ENCODE peak calls at places on chromosomes 13 and 19, in four cellular contexts. One of them, this sample, is unnamed.

GRCh38 chr13:96100457-96101220 is 10.7 kb downstream of the HS6ST3 start:
- DNase-seq in stomach: no peak
- DNase-seq in pancreas: no peak
- DNase-seq in A549: no peak
- DNase-seq in this sample: no peak

GRCh38 chr19:1445932-1446712 is 3.8 kb upstream of the APC2 start:
- DNase-seq in stomach: no peak
- DNase-seq in pancreas: no peak
- DNase-seq in A549: peak
- DNase-seq in this sample: no peak

GRCh38 chr19:12052057-12052570 is 647 bp downstream of the ZNF878 start:
- DNase-seq in stomach: no peak
- DNase-seq in pancreas: no peak
- DNase-seq in A549: no peak
- DNase-seq in this sample: no peak

GRCh38 chr19:57632987-57633831 is at the start of gene ZNF211:
- DNase-seq in stomach: peak
- DNase-seq in pancreas: peak
- DNase-seq in A549: peak
- DNase-seq in this sample: peak

GRCh38 chr19:34881982-34882381 is 44.7 kb upstream of the ZNF30 start:
- DNase-seq in stomach: no peak
- DNase-seq in pancreas: no peak
- DNase-seq in A549: no peak
- DNase-seq in this sample: no peak

GRCh38 chr13:89763011-89763410 is 1584.5 kb upstream of the MIR17HG start:
- DNase-seq in stomach: no peak
- DNase-seq in pancreas: no peak
- DNase-seq in A549: no peak
- DNase-seq in this sample: no peak

GRCh38 chr13:21138561-21138960 is 37.8 kb downstream of the SKA3 start:
- DNase-seq in stomach: no peak
- DNase-seq in pancreas: no peak
- DNase-seq in A549: no peak
- DNase-seq in this sample: no peak

GRCh38 chr19:5343848-5344247 is 3.2 kb upstream of the PTPRS start:
- DNase-seq in stomach: no peak
- DNase-seq in pancreas: no peak
- DNase-seq in A549: no peak
- DNase-seq in this sample: no peak

GRCh38 chr19:51327066-51327985 is 14.6 kb downstream of the VSIG10L start:
- DNase-seq in stomach: peak
- DNase-seq in pancreas: no peak
- DNase-seq in A549: peak
- DNase-seq in this sample: no peak

GRCh38 chr19:28372800-28373199 is 840.2 kb downstream of the UQCRFS1 start:
- DNase-seq in stomach: no peak
- DNase-seq in pancreas: no peak
- DNase-seq in A549: no peak
- DNase-seq in this sample: no peak

GRCh38 chr19:5627395-5627904 is 4.6 kb downstream of the SAFB start:
- DNase-seq in stomach: peak
- DNase-seq in pancreas: no peak
- DNase-seq in A549: no peak
- DNase-seq in this sample: peak

GRCh38 chr13:68984688-68985319 is 1122.8 kb upstream of the ATXN8OS start:
- DNase-seq in stomach: no peak
- DNase-seq in pancreas: no peak
- DNase-seq in A549: no peak
- DNase-seq in this sample: peak

GRCh38 chr19:39409886-39410619 is 2.4 kb upstream of the PLEKHG2 start:
- DNase-seq in stomach: peak
- DNase-seq in pancreas: peak
- DNase-seq in A549: peak
- DNase-seq in this sample: peak

GRCh38 chr13:111390522-111391270 is 70.3 kb downstream of the TEX29 start:
- DNase-seq in stomach: peak
- DNase-seq in pancreas: no peak
- DNase-seq in A549: no peak
- DNase-seq in this sample: no peak

GRCh38 chr13:110644892-110645521 is 29.7 kb downstream of the NAXD start:
- DNase-seq in stomach: peak
- DNase-seq in pancreas: peak
- DNase-seq in A549: peak
- DNase-seq in this sample: peak

GRCh38 chr19:50197348-50197747 is 6.1 kb upstream of the MYH14 start:
- DNase-seq in stomach: no peak
- DNase-seq in pancreas: no peak
- DNase-seq in A549: no peak
- DNase-seq in this sample: no peak

GRCh38 chr19:9850235-9850959 is 15.3 kb downstream of the PIN1 start:
- DNase-seq in stomach: no peak
- DNase-seq in pancreas: no peak
- DNase-seq in A549: no peak
- DNase-seq in this sample: no peak

GRCh38 chr13:40469581-40470282 is 196.7 kb downstream of the FOXO1 start:
- DNase-seq in stomach: no peak
- DNase-seq in pancreas: no peak
- DNase-seq in A549: no peak
- DNase-seq in this sample: no peak

GRCh38 chr13:26017932-26018690 is 33.7 kb downstream of the SHISA2 start:
- DNase-seq in stomach: no peak
- DNase-seq in pancreas: no peak
- DNase-seq in A549: no peak
- DNase-seq in this sample: no peak
- H3K27ac ChIP-seq in stomach: peak
- H3K27ac ChIP-seq in pancreas: no peak
- H3K27ac ChIP-seq in A549: no peak
- H3K27ac ChIP-seq in this sample: no peak

DNA sequence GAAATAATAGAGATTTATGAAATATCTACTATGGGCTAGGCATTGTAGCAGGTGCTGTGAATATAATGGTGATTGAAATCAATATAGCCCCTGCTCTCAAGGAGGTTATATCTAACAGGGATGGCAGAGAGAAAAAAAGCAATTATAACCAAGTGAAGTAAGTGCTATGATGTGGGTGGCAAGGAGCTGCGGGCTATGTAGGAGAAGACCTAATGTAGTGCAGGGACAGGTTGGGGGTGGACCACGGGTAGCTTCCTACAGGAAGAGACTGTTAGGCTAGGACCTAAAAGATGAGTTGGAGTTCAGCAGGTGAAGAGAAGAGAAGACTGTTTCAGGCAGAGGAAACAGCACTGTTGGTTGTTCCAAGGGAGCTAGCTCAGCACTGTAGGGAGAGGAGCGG is 311.0 kb downstream of the KCNRG start:
- DNase-seq in stomach: no peak
- DNase-seq in pancreas: no peak
- DNase-seq in A549: no peak
- DNase-seq in this sample: no peak
- H3K27ac ChIP-seq in stomach: no peak
- H3K27ac ChIP-seq in pancreas: no peak
- H3K27ac ChIP-seq in A549: no peak
- H3K27ac ChIP-seq in this sample: no peak

DNA sequence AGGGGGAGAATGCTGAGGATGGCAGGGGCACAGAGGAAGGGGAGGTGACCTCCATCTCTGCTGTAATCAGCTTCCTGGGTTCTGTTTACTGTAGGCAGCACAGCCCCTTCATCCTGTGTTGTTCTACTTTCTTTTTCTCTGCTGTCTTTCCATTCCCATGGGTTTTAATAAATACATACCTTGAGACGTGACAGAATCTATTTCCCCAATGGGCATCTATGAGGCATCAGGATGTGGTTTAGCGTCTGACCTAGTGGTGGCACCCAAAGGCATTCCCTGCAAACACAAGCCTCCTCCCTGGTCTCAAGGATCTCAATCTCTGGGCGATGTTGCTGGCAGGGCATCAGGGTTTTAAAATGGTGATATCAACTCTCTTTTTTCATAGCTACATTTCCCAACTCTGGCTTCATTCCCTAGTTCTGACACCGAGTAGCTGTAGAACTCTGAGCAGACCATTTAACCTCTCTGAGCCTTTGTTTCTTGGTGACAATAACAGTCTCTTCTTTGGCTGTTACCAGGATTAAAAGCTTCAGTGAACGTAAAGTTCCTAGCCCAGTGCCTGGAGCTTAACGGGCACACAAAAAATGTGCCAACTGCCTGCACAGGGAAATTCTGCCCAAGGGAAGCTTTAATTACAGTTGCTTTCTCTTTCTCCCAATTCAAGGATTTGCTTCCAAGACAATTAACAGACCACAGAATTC is 60.9 kb downstream of the ALOX5AP start:
- DNase-seq in stomach: no peak
- DNase-seq in pancreas: no peak
- DNase-seq in A549: peak
- DNase-seq in this sample: no peak
- H3K27ac ChIP-seq in stomach: no peak
- H3K27ac ChIP-seq in pancreas: no peak
- H3K27ac ChIP-seq in A549: peak
- H3K27ac ChIP-seq in this sample: no peak

GRCh38 chr19:15317392-15318011 is 14.8 kb downstream of the BRD4 start:
- DNase-seq in stomach: no peak
- DNase-seq in pancreas: no peak
- DNase-seq in A549: no peak
- DNase-seq in this sample: no peak
- H3K27ac ChIP-seq in stomach: no peak
- H3K27ac ChIP-seq in pancreas: no peak
- H3K27ac ChIP-seq in A549: no peak
- H3K27ac ChIP-seq in this sample: peak

DNA sequence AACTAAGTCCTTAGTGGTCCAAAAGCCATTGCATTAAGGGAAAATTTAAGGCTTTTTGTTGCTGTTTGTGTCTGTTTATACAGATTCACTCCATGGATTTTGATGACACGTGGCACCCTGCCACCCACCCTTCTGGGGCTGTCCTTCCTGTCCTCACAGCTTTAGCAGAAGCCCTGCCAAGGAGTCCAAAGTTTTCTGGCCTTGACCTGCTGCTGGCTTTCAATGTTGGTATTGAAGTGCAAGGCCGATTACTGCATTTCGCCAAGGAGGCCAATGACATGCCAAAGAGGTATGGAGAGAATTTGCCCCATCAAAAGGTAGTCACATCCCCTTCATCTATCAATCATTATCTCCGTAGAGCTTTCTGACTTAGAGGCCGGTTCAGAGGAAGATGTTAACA is 6.9 kb downstream of the ACOD1 start:
- DNase-seq in stomach: no peak
- DNase-seq in pancreas: no peak
- DNase-seq in A549: no peak
- DNase-seq in this sample: no peak
- H3K27ac ChIP-seq in stomach: no peak
- H3K27ac ChIP-seq in pancreas: no peak
- H3K27ac ChIP-seq in A549: no peak
- H3K27ac ChIP-seq in this sample: no peak

GRCh38 chr19:15253076-15253475 is 20.8 kb upstream of the EPHX3 start:
- DNase-seq in stomach: no peak
- DNase-seq in pancreas: no peak
- DNase-seq in A549: no peak
- DNase-seq in this sample: no peak
- H3K27ac ChIP-seq in stomach: peak
- H3K27ac ChIP-seq in pancreas: no peak
- H3K27ac ChIP-seq in A549: no peak
- H3K27ac ChIP-seq in this sample: peak

GRCh38 chr19:7932930-7933300 is 7.0 kb upstream of the CTXN1 start:
- DNase-seq in stomach: no peak
- DNase-seq in pancreas: no peak
- DNase-seq in A549: no peak
- DNase-seq in this sample: no peak

GRCh38 chr19:7932276-7932929 is 6.5 kb upstream of the CTXN1 start:
- DNase-seq in stomach: no peak
- DNase-seq in pancreas: no peak
- DNase-seq in A549: no peak
- DNase-seq in this sample: no peak

GRCh38 chr19:7933411-7933810 is 7.5 kb upstream of the CTXN1 start:
- DNase-seq in stomach: no peak
- DNase-seq in pancreas: no peak
- DNase-seq in A549: no peak
- DNase-seq in this sample: no peak

GRCh38 chr19:7930765-7931164 is 4.8 kb upstream of the CTXN1 start:
- DNase-seq in stomach: no peak
- DNase-seq in pancreas: no peak
- DNase-seq in A549: no peak
- DNase-seq in this sample: no peak

GRCh38 chr19:7931221-7932061 is 5.5 kb upstream of the CTXN1 start:
- DNase-seq in stomach: no peak
- DNase-seq in pancreas: peak
- DNase-seq in A549: no peak
- DNase-seq in this sample: no peak
- H3K27ac ChIP-seq in stomach: peak
- H3K27ac ChIP-seq in pancreas: no peak
- H3K27ac ChIP-seq in A549: no peak
- H3K27ac ChIP-seq in this sample: no peak

This sample was measured in Peyer's patch.